ENCODE peak calls at places on chromosomes 1 and 21, in four cellular contexts. One of them, this sample, is unnamed. For H3K36me3, the result is how much of the 10 kb centered on the place peaks cover.

GRCh38 chr1:41321277-41321676 is 40.0 kb upstream of the FOXO6 start:
- DNase-seq in IMR-90: no peak
- DNase-seq in neural progenitor cell: no peak
- DNase-seq in pancreas: no peak
- DNase-seq in this sample: no peak

GRCh38 chr1:62528015-62528414 is 69.3 kb upstream of the ANGPTL3 start:
- DNase-seq in IMR-90: no peak
- DNase-seq in pancreas: no peak
- DNase-seq in neural progenitor cell: no peak
- DNase-seq in this sample: no peak

GRCh38 chr1:198892065-198892464 is 253.2 kb downstream of the PTPRC start:
- DNase-seq in neural progenitor cell: no peak
- DNase-seq in pancreas: no peak
- DNase-seq in IMR-90: peak
- DNase-seq in this sample: no peak

GRCh38 chr1:2975466-2976179 is 45.6 kb upstream of the ACTRT2 start:
- DNase-seq in IMR-90: no peak
- DNase-seq in pancreas: peak
- DNase-seq in neural progenitor cell: no peak
- DNase-seq in this sample: peak

GRCh38 chr1:235675152-235675890 is 25.7 kb upstream of the GNG4 start:
- DNase-seq in pancreas: no peak
- DNase-seq in IMR-90: peak
- DNase-seq in neural progenitor cell: no peak
- DNase-seq in this sample: no peak

GRCh38 chr1:219413523-219413922 is 199.4 kb downstream of the ZC3H11B start:
- DNase-seq in pancreas: no peak
- DNase-seq in IMR-90: no peak
- DNase-seq in neural progenitor cell: no peak
- DNase-seq in this sample: no peak

GRCh38 chr1:237012789-237013383 is 8.6 kb upstream of the MT1HL1 start:
- DNase-seq in pancreas: peak
- DNase-seq in neural progenitor cell: no peak
- DNase-seq in IMR-90: no peak
- DNase-seq in this sample: no peak

GRCh38 chr1:90402893-90403849 is 313.9 kb downstream of the BARHL2 start:
- DNase-seq in pancreas: peak
- DNase-seq in neural progenitor cell: peak
- DNase-seq in IMR-90: peak
- DNase-seq in this sample: no peak

GRCh38 chr1:116066868-116067563 is 44.2 kb upstream of the MAB21L3 start:
- DNase-seq in pancreas: no peak
- DNase-seq in neural progenitor cell: no peak
- DNase-seq in IMR-90: peak
- DNase-seq in this sample: no peak

GRCh38 chr1:171286032-171286705 is 27.8 kb upstream of the FMO4 start:
- DNase-seq in IMR-90: peak
- DNase-seq in neural progenitor cell: no peak
- DNase-seq in pancreas: no peak
- DNase-seq in this sample: no peak

GRCh38 chr1:15938628-15939161 is 37.2 kb downstream of the ZBTB17 start:
- DNase-seq in IMR-90: no peak
- DNase-seq in neural progenitor cell: no peak
- DNase-seq in pancreas: no peak
- DNase-seq in this sample: no peak

GRCh38 chr1:68954841-68955240 is 458.0 kb upstream of the DEPDC1 start:
- DNase-seq in IMR-90: no peak
- DNase-seq in pancreas: no peak
- DNase-seq in neural progenitor cell: no peak
- DNase-seq in this sample: no peak

GRCh38 chr21:25639167-25639921 is at the start of gene JAM2:
- DNase-seq in IMR-90: peak
- DNase-seq in neural progenitor cell: peak
- DNase-seq in pancreas: peak
- DNase-seq in this sample: peak

GRCh38 chr1:8402109-8402704 is 84.3 kb downstream of the SLC45A1 start:
- DNase-seq in IMR-90: no peak
- DNase-seq in neural progenitor cell: no peak
- DNase-seq in pancreas: no peak
- DNase-seq in this sample: no peak
- H3K36me3 ChIP-seq in IMR-90: under half
- H3K36me3 ChIP-seq in neural progenitor cell: under half
- H3K36me3 ChIP-seq in pancreas: under half
- H3K36me3 ChIP-seq in this sample: under half

GRCh38 chr1:43439781-43440180 is 13.9 kb downstream of the HYI start:
- DNase-seq in IMR-90: no peak
- DNase-seq in pancreas: no peak
- DNase-seq in neural progenitor cell: no peak
- DNase-seq in this sample: no peak

GRCh38 chr1:43442756-43443155 is 11.0 kb downstream of the HYI start:
- DNase-seq in IMR-90: no peak
- DNase-seq in pancreas: no peak
- DNase-seq in neural progenitor cell: no peak
- DNase-seq in this sample: peak

GRCh38 chr1:43441894-43442632 is 11.7 kb downstream of the HYI start:
- DNase-seq in pancreas: no peak
- DNase-seq in IMR-90: no peak
- DNase-seq in neural progenitor cell: no peak
- DNase-seq in this sample: peak

GRCh38 chr1:43440358-43440757 is 13.4 kb downstream of the HYI start:
- DNase-seq in neural progenitor cell: no peak
- DNase-seq in IMR-90: no peak
- DNase-seq in pancreas: no peak
- DNase-seq in this sample: no peak

GRCh38 chr1:43441166-43441893 is 12.4 kb downstream of the HYI start:
- DNase-seq in pancreas: no peak
- DNase-seq in neural progenitor cell: no peak
- DNase-seq in IMR-90: no peak
- DNase-seq in this sample: peak
- H3K36me3 ChIP-seq in pancreas: under half
- H3K36me3 ChIP-seq in neural progenitor cell: under half
- H3K36me3 ChIP-seq in IMR-90: half or more
- H3K36me3 ChIP-seq in this sample: half or more

DNA sequence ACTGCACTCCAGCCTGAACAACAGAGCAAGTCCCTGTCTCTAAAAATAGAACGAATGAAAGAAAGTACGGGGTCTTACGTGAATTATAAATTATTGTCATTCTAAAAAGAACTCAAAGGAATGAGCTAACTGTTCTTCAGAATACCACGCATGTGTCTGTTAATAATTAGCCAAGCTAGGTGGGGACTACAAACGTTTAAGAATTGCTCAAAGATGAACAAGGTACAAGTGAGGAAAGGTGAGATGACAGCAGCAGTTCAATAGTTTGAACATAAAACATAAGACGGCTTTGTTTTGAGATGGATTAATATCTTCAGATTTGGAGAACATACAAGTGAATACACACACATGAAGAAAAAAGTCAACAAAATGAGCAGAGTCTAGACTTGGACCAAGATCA is 79.6 kb downstream of the UBR4 start:
- DNase-seq in pancreas: no peak
- DNase-seq in IMR-90: no peak
- DNase-seq in neural progenitor cell: no peak
- DNase-seq in this sample: no peak
- H3K36me3 ChIP-seq in pancreas: under half
- H3K36me3 ChIP-seq in IMR-90: half or more
- H3K36me3 ChIP-seq in neural progenitor cell: half or more
- H3K36me3 ChIP-seq in this sample: half or more

DNA sequence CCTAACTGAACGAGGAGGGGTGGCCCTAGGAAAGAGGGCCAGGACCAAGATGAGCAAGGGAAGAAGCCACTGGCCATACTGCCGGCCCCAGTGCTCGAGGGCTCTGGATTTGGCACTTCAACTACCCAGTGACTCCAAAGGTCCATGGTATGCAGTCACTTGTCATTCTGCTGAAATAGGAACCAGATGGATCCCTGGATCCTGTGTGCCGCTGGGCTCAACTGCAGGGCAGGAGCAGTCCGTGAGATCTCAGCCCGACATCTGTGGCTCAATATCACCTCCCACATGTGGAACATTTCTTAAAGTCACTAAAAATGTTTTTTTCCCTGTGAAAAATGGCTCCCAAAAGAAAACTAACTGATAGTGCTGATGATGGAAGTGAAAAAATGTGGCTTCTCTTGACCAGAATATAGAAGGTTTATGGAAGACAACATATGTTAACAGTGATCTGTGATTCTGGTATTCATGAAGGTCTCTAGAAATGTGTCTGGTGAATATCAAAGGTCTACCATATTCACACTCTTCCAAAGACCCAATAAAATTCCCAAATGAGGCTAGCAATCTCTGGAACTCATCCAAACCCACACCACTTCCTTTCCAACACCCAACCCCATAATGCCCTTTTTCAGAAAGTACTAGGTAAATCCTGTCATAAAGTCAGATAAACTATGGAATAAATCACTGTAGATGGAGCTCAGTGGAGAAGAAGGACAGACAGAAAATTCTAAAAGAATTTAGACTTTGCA is 24.1 kb downstream of the PAFAH2 start:
- DNase-seq in IMR-90: no peak
- DNase-seq in pancreas: no peak
- DNase-seq in neural progenitor cell: no peak
- DNase-seq in this sample: no peak
- H3K36me3 ChIP-seq in IMR-90: under half
- H3K36me3 ChIP-seq in pancreas: under half
- H3K36me3 ChIP-seq in neural progenitor cell: under half
- H3K36me3 ChIP-seq in this sample: half or more